ENCODE peak calls at places on chromosomes 2 and 18, in eight cellular contexts. One of them, this sample, is unnamed.

GRCh38 chr2:219576505-219577388 is 4.6 kb downstream of the INHA start:
- DNase-seq in activated CD4-positive, CD25-positive, alpha-beta regulatory T cell treated with anti-CD3 and anti-CD28 coated beads, Interleukin-2, amount 50 U/mL, for 72 hours: no peak
- DNase-seq in activated T-helper 9 cell treated with anti-CD3 and anti-CD28 coated beads, Interleukin-2, amount 50 U/mL, for 16 hours: no peak
- DNase-seq in GM13976: no peak
- DNase-seq in H7: peak
- DNase-seq in iris pigment epithelial cell: no peak
- DNase-seq in posterior cingulate gyrus: no peak
- DNase-seq in hepatocyte: peak
- DNase-seq in this sample: peak

GRCh38 chr2:138094031-138094430 is 129.8 kb downstream of the HNMT start:
- DNase-seq in hepatocyte: no peak
- DNase-seq in activated CD4-positive, CD25-positive, alpha-beta regulatory T cell treated with anti-CD3 and anti-CD28 coated beads, Interleukin-2, amount 50 U/mL, for 72 hours: no peak
- DNase-seq in activated T-helper 9 cell treated with anti-CD3 and anti-CD28 coated beads, Interleukin-2, amount 50 U/mL, for 16 hours: no peak
- DNase-seq in posterior cingulate gyrus: no peak
- DNase-seq in GM13976: no peak
- DNase-seq in H7: peak
- DNase-seq in iris pigment epithelial cell: no peak
- DNase-seq in this sample: no peak

GRCh38 chr2:218893349-218894167 is 12.9 kb downstream of the WNT10A start:
- DNase-seq in hepatocyte: no peak
- DNase-seq in iris pigment epithelial cell: no peak
- DNase-seq in activated CD4-positive, CD25-positive, alpha-beta regulatory T cell treated with anti-CD3 and anti-CD28 coated beads, Interleukin-2, amount 50 U/mL, for 72 hours: no peak
- DNase-seq in H7: peak
- DNase-seq in activated T-helper 9 cell treated with anti-CD3 and anti-CD28 coated beads, Interleukin-2, amount 50 U/mL, for 16 hours: no peak
- DNase-seq in GM13976: no peak
- DNase-seq in posterior cingulate gyrus: no peak
- DNase-seq in this sample: no peak

GRCh38 chr2:216773072-216773471 is 77.7 kb upstream of the IGFBP5 start:
- DNase-seq in iris pigment epithelial cell: no peak
- DNase-seq in hepatocyte: no peak
- DNase-seq in posterior cingulate gyrus: no peak
- DNase-seq in activated T-helper 9 cell treated with anti-CD3 and anti-CD28 coated beads, Interleukin-2, amount 50 U/mL, for 16 hours: no peak
- DNase-seq in activated CD4-positive, CD25-positive, alpha-beta regulatory T cell treated with anti-CD3 and anti-CD28 coated beads, Interleukin-2, amount 50 U/mL, for 72 hours: no peak
- DNase-seq in GM13976: no peak
- DNase-seq in H7: no peak
- DNase-seq in this sample: peak

GRCh38 chr2:120546077-120546864 is 189.4 kb upstream of the GLI2 start:
- DNase-seq in activated T-helper 9 cell treated with anti-CD3 and anti-CD28 coated beads, Interleukin-2, amount 50 U/mL, for 16 hours: no peak
- DNase-seq in posterior cingulate gyrus: no peak
- DNase-seq in iris pigment epithelial cell: peak
- DNase-seq in hepatocyte: peak
- DNase-seq in H7: no peak
- DNase-seq in activated CD4-positive, CD25-positive, alpha-beta regulatory T cell treated with anti-CD3 and anti-CD28 coated beads, Interleukin-2, amount 50 U/mL, for 72 hours: no peak
- DNase-seq in GM13976: no peak
- DNase-seq in this sample: no peak

GRCh38 chr18:79872852-79873444 is 75.2 kb downstream of the KCNG2 start:
- DNase-seq in hepatocyte: no peak
- DNase-seq in activated CD4-positive, CD25-positive, alpha-beta regulatory T cell treated with anti-CD3 and anti-CD28 coated beads, Interleukin-2, amount 50 U/mL, for 72 hours: no peak
- DNase-seq in iris pigment epithelial cell: no peak
- DNase-seq in activated T-helper 9 cell treated with anti-CD3 and anti-CD28 coated beads, Interleukin-2, amount 50 U/mL, for 16 hours: no peak
- DNase-seq in GM13976: no peak
- DNase-seq in posterior cingulate gyrus: no peak
- DNase-seq in H7: peak
- DNase-seq in this sample: no peak

GRCh38 chr2:177530513-177531039 is 138.0 kb downstream of the AGPS start:
- DNase-seq in hepatocyte: no peak
- DNase-seq in GM13976: no peak
- DNase-seq in posterior cingulate gyrus: no peak
- DNase-seq in H7: no peak
- DNase-seq in activated CD4-positive, CD25-positive, alpha-beta regulatory T cell treated with anti-CD3 and anti-CD28 coated beads, Interleukin-2, amount 50 U/mL, for 72 hours: no peak
- DNase-seq in activated T-helper 9 cell treated with anti-CD3 and anti-CD28 coated beads, Interleukin-2, amount 50 U/mL, for 16 hours: no peak
- DNase-seq in iris pigment epithelial cell: no peak
- DNase-seq in this sample: no peak

GRCh38 chr2:241703128-241703604 is 1.3 kb downstream of the ING5 start:
- DNase-seq in iris pigment epithelial cell: peak
- DNase-seq in H7: no peak
- DNase-seq in hepatocyte: no peak
- DNase-seq in posterior cingulate gyrus: no peak
- DNase-seq in activated T-helper 9 cell treated with anti-CD3 and anti-CD28 coated beads, Interleukin-2, amount 50 U/mL, for 16 hours: no peak
- DNase-seq in GM13976: no peak
- DNase-seq in activated CD4-positive, CD25-positive, alpha-beta regulatory T cell treated with anti-CD3 and anti-CD28 coated beads, Interleukin-2, amount 50 U/mL, for 72 hours: no peak
- DNase-seq in this sample: no peak